ENCODE peak calls at places on chromosome 3, in eight cellular contexts. B is kidney glomerular epithelial cell, Q is H9, C is NCI-H524, P is NCI-H2171, G is neural crest cell, X is fibroblast of mammary gland, A is EH. H is an unnamed sample.

GRCh38 chr3:49244589-49245205 is 32.3 kb downstream of the C3orf62 start:
- DNase-seq in B (no peak), Q (peak), C (no peak), P (no peak), G (no peak), X (no peak), A (no peak), H (peak)

GRCh38 chr3:73625124-73625665 is 454 bp upstream of the PDZRN3 start:
- DNase-seq in B (peak), Q (peak), C (peak), P (no peak), G (no peak), X (peak), A (peak), H (peak)

GRCh38 chr3:32395451-32395970 is 3.9 kb downstream of the CMTM7 start:
- DNase-seq in B (no peak), Q (no peak), C (no peak), P (no peak), G (no peak), X (peak), A (no peak), H (no peak)

GRCh38 chr3:100002599-100003350 is 111.5 kb downstream of the FILIP1L start:
- DNase-seq in B (peak), Q (no peak), C (no peak), P (no peak), G (no peak), X (peak), A (peak), H (peak)

GRCh38 chr3:158668506-158668905 is 3.9 kb downstream of the LXN start:
- DNase-seq in B (no peak), Q (no peak), C (no peak), P (no peak), G (no peak), X (peak), A (peak), H (no peak)

GRCh38 chr3:42177068-42177800 is 86.1 kb downstream of the TRAK1 start:
- DNase-seq in B (no peak), Q (no peak), C (no peak), P (no peak), G (no peak), X (no peak), A (no peak), H (no peak)

GRCh38 chr3:61009025-61009424 is 242.2 kb downstream of the FHIT start:
- DNase-seq in B (no peak), Q (no peak), C (no peak), P (no peak), G (no peak), X (no peak), A (no peak), H (no peak)

GRCh38 chr3:32780735-32781210 is 37.0 kb upstream of the TRIM71 start:
- DNase-seq in B (peak), Q (peak), C (peak), P (no peak), G (peak), X (peak), A (peak), H (peak)

GRCh38 chr3:140906785-140907184 is 34.9 kb upstream of the SLC25A36 start:
- DNase-seq in B (no peak), Q (no peak), C (no peak), P (no peak), G (no peak), X (no peak), A (no peak), H (no peak)

GRCh38 chr3:34185301-34185700 is 386.9 kb downstream of the PDCD6IP start:
- DNase-seq in B (no peak), Q (no peak), C (no peak), P (no peak), G (no peak), X (no peak), A (no peak), H (no peak)

GRCh38 chr3:63500196-63500595 is 152.3 kb upstream of the SNTN start:
- DNase-seq in B (no peak), Q (no peak), C (no peak), P (no peak), G (no peak), X (no peak), A (no peak), H (no peak)

GRCh38 chr3:111541911-111542483 is at the start of gene CD96:
- DNase-seq in B (no peak), Q (no peak), C (no peak), P (no peak), G (no peak), X (peak), A (peak), H (no peak)

GRCh38 chr3:156368189-156368588 is 186.7 kb downstream of the SSR3 start:
- DNase-seq in B (no peak), Q (no peak), C (no peak), P (no peak), G (no peak), X (no peak), A (no peak), H (no peak)

GRCh38 chr3:152051501-152052404 is 178.3 kb downstream of the SUCNR1 start:
- DNase-seq in B (peak), Q (no peak), C (no peak), P (no peak), G (no peak), X (peak), A (peak), H (no peak)

GRCh38 chr3:124636101-124636862 is 94.0 kb upstream of the UMPS start:
- DNase-seq in B (no peak), Q (no peak), C (no peak), P (no peak), G (no peak), X (no peak), A (peak), H (no peak)

GRCh38 chr3:29152379-29152778 is 128.5 kb upstream of the RBMS3 start:
- DNase-seq in B (no peak), Q (peak), C (peak), P (no peak), G (peak), X (no peak), A (peak), H (no peak)

GRCh38 chr3:120661106-120661962 is 20.7 kb downstream of the HGD start:
- DNase-seq in B (no peak), Q (no peak), C (no peak), P (no peak), G (no peak), X (no peak), A (peak), H (no peak)

GRCh38 chr3:170233532-170233931 is 11.3 kb downstream of the PRKCI start:
- DNase-seq in B (peak), Q (no peak), C (no peak), P (no peak), G (no peak), X (peak), A (peak), H (peak)